ENCODE peak calls at places on chromosome 6, in seven cellular contexts. L is stomach, Y is IMR-90, V is Panc1, J is heart left ventricle, C is keratinocyte, W is cardiac muscle cell. K is an unnamed sample.
A peak's percentile ranks its signal among the peaks of the same experiment; 100 is the strongest.

GRCh38 chr6:37822851-37823682 is 3.5 kb downstream of the ZFAND3 start:
- DNase-seq in L (peak; percentile 79), Y (no peak), V (no peak), J (no peak), C (no peak), W (peak; percentile 19), K (peak; percentile 60)

GRCh38 chr6:122408240-122408639 is 8.8 kb downstream of the HSF2 start:
- DNase-seq in L (no peak), Y (no peak), V (no peak), J (no peak), C (no peak), W (no peak), K (no peak)

GRCh38 chr6:107633680-107634141 is 143.8 kb downstream of the SOBP start:
- DNase-seq in L (no peak), Y (no peak), V (no peak), J (no peak), C (no peak), W (no peak), K (no peak)

GRCh38 chr6:85049282-85049681 is 284.9 kb upstream of the TBX18 start:
- DNase-seq in L (no peak), Y (no peak), V (no peak), J (no peak), C (no peak), W (no peak), K (no peak)

GRCh38 chr6:6284231-6284966 is 36.1 kb downstream of the F13A1 start:
- DNase-seq in L (no peak), Y (no peak), V (no peak), J (no peak), C (no peak), W (no peak), K (no peak)

GRCh38 chr6:113315879-113316278 is 541.3 kb upstream of the MARCKS start:
- DNase-seq in L (no peak), Y (no peak), V (no peak), J (no peak), C (no peak), W (no peak), K (no peak)

GRCh38 chr6:72552938-72553337 is 68.9 kb upstream of the KCNQ5 start:
- DNase-seq in L (no peak), Y (peak; percentile 18), V (peak; percentile 87), J (no peak), C (peak; percentile 53), W (no peak), K (no peak)

GRCh38 chr6:128311944-128312570 is 208.3 kb downstream of the PTPRK start:
- DNase-seq in L (no peak), Y (no peak), V (no peak), J (no peak), C (no peak), W (no peak), K (no peak)

GRCh38 chr6:149922642-149923326 is at the start of gene RAET1G:
- DNase-seq in L (peak; percentile 88), Y (peak; percentile 96), V (peak; percentile 43), J (peak; percentile 92), C (peak; percentile 92), W (peak; percentile 87), K (peak; percentile 84)

GRCh38 chr6:158752613-158753012 is 66.6 kb downstream of the EZR start:
- DNase-seq in L (peak; percentile 60), Y (no peak), V (no peak), J (no peak), C (no peak), W (no peak), K (no peak)

GRCh38 chr6:139926711-139927110 is 552.3 kb upstream of the CITED2 start:
- DNase-seq in L (no peak), Y (peak; percentile 61), V (no peak), J (no peak), C (no peak), W (no peak), K (no peak)

GRCh38 chr6:144153260-144153659 is 2.9 kb downstream of the STX11 start:
- DNase-seq in L (no peak), Y (no peak), V (no peak), J (no peak), C (no peak), W (no peak), K (no peak)

GRCh38 chr6:76003115-76003514 is 69.3 kb downstream of the IMPG1 start:
- DNase-seq in L (no peak), Y (no peak), V (no peak), J (no peak), C (no peak), W (no peak), K (no peak)

GRCh38 chr6:46103437-46103836 is 26.4 kb upstream of the ENPP4 start:
- DNase-seq in L (no peak), Y (no peak), V (no peak), J (no peak), C (no peak), W (no peak), K (no peak)

GRCh38 chr6:139436521-139437348 is 62.3 kb upstream of the CITED2 start:
- DNase-seq in L (no peak), Y (no peak), V (no peak), J (no peak), C (peak; percentile 11), W (peak; percentile 13), K (no peak)

GRCh38 chr6:138372711-138373463 is 4.8 kb upstream of the SMIM28 start:
- DNase-seq in L (no peak), Y (no peak), V (no peak), J (no peak), C (no peak), W (no peak), K (no peak)

GRCh38 chr6:104987218-104987617 is 30.3 kb downstream of the LIN28B start:
- DNase-seq in L (no peak), Y (no peak), V (no peak), J (no peak), C (no peak), W (no peak), K (no peak)

GRCh38 chr6:124962617-124963415 is 579 bp downstream of the RNF217 start:
- DNase-seq in L (peak; percentile 40), Y (peak; percentile 35), V (no peak), J (peak; percentile 72), C (no peak), W (peak; percentile 53), K (peak; percentile 63)

DNA sequence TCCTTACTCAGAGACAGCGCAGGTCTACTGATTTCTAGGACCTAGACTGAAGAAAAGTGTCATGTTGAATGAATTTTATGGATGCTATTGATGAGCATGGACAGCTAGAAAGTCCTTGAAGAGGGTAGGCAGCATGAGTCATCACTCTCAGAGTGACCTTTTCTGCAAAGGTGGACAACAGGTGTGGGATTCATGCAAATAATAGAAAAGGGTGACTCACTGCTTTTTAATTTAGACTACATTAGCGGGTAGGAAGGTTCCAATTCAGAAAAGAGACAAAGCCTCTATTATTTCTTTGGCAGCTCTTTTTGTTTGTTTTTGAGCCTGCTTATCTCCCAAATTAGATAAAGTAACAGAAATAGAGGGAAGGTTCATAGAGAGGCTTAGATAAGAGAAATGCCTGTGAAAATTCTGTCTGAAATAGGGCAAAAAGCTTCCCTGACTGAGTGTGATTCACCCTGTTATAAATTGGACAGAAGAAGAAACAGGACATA is 191.4 kb downstream of the TENT5A start:
- DNase-seq in L (no peak), Y (peak; percentile 23), V (no peak), J (no peak), C (no peak), W (no peak), K (no peak)
- H3K4me3 ChIP-seq in L (no peak overlapping the region), Y (no peak overlapping the region), V (no peak overlapping the region), J (peak overlapping the region; percentile 29), C (no peak overlapping the region), W (no peak overlapping the region), K (no peak overlapping the region)

GRCh38 chr6:87919001-87919400 is 128.6 kb upstream of the SPACA1 start:
- DNase-seq in L (no peak), Y (no peak), V (no peak), J (no peak), C (no peak), W (no peak), K (no peak)

GRCh38 chr6:87918461-87918941 is 129.1 kb upstream of the SPACA1 start:
- DNase-seq in L (no peak), Y (no peak), V (no peak), J (no peak), C (no peak), W (no peak), K (no peak)

GRCh38 chr6:87914637-87915395 is 132.8 kb upstream of the SPACA1 start:
- DNase-seq in L (no peak), Y (peak; percentile 12), V (no peak), J (no peak), C (no peak), W (no peak), K (no peak)

GRCh38 chr6:87917861-87918260 is 129.8 kb upstream of the SPACA1 start:
- DNase-seq in L (no peak), Y (no peak), V (no peak), J (no peak), C (no peak), W (no peak), K (no peak)

DNA sequence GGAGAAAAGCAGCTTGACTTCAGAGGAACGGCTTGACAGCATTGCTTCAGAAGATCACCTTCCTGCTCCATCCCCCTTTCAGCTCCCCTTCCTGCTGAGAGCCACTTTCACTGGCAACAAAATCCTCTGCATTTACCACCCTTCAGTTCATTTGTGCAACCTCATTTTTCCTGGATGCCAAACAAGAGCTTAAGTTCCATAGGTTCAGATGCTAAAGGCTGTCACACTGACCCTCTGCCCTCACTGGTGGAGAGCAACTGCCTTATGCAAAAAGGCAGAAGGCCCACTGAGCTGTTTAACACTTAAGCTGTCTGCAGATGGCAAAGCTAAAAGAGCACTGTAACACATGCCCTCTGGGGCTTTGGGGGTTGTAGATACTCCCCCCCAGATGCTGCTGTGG is 131.2 kb upstream of the SPACA1 start:
- DNase-seq in L (no peak), Y (no peak), V (no peak), J (no peak), C (no peak), W (no peak), K (no peak)
- H3K4me1 ChIP-seq in L (no peaks in the 10 kb centered on the region), Y (no peaks in the 10 kb centered on the region), V (no peaks in the 10 kb centered on the region), J (no peaks in the 10 kb centered on the region), C (no peaks in the 10 kb centered on the region), W (no peaks in the 10 kb centered on the region), K (no peaks in the 10 kb centered on the region)

GRCh38 chr6:109381747-109382575 is at the start of gene CD164:
- DNase-seq in L (peak; percentile 93), Y (peak; percentile 93), V (peak; percentile 87), J (peak; percentile 97), C (peak; percentile 69), W (peak; percentile 97), K (peak; percentile 96)
- H3K36me3 ChIP-seq in L (peaks cover 8% of the 10 kb centered on the region), Y (peaks cover 2% of the 10 kb centered on the region), V (peaks cover 25% of the 10 kb centered on the region), J (peaks cover 24% of the 10 kb centered on the region), C (peaks cover 2% of the 10 kb centered on the region), W (peaks cover 5% of the 10 kb centered on the region), K (no peaks in the 10 kb centered on the region)

GRCh38 chr6:100449239-100449691 is 15.5 kb downstream of the SIM1 start:
- DNase-seq in L (no peak), Y (no peak), V (no peak), J (no peak), C (no peak), W (no peak), K (no peak)

GRCh38 chr6:100446115-100446921 is 18.4 kb downstream of the SIM1 start:
- DNase-seq in L (no peak), Y (no peak), V (no peak), J (no peak), C (no peak), W (no peak), K (peak; percentile 36)

GRCh38 chr6:100445512-100445911 is 19.2 kb downstream of the SIM1 start:
- DNase-seq in L (no peak), Y (no peak), V (no peak), J (no peak), C (no peak), W (no peak), K (no peak)

GRCh38 chr6:100447900-100448700 is 16.6 kb downstream of the SIM1 start:
- DNase-seq in L (no peak), Y (no peak), V (no peak), J (no peak), C (no peak), W (no peak), K (no peak)

GRCh38 chr6:100446922-100447899 is 17.5 kb downstream of the SIM1 start:
- DNase-seq in L (no peak), Y (no peak), V (no peak), J (no peak), C (no peak), W (no peak), K (no peak)
- H3K4me3 ChIP-seq in L (peak overlapping the region; percentile 19), Y (no peak overlapping the region), V (no peak overlapping the region), J (no peak overlapping the region), C (no peak overlapping the region), W (no peak overlapping the region), K (no peak overlapping the region)